ENCODE peak calls at places on chromosome 9, in nine cellular contexts. G is suprapubic skin, H is GM23338, K is transverse colon, R is prostate gland, C is HCT116, A is GM12892, L is upper lobe of left lung, U is HL-60. O is an unnamed sample.

GRCh38 chr9:29697011-29697410 is 2123.7 kb upstream of the C9orf72 start:
- DNase-seq in K (no peak), H (no peak), A (no peak), L (no peak), R (no peak), G (no peak), C (no peak), U (no peak), O (no peak)

GRCh38 chr9:13427587-13427986 is 148.1 kb upstream of the MPDZ start:
- DNase-seq in H (peak), K (no peak), L (no peak), U (no peak), C (no peak), R (peak), A (no peak), G (no peak), O (peak)

GRCh38 chr9:118455781-118456180 is 751.6 kb downstream of the TLR4 start:
- DNase-seq in A (no peak), C (no peak), K (no peak), H (no peak), G (no peak), U (no peak), L (no peak), R (no peak), O (no peak)

GRCh38 chr9:32776201-32776600 is 7.1 kb upstream of the TMEM215 start:
- DNase-seq in K (no peak), G (no peak), R (no peak), H (no peak), C (no peak), L (no peak), A (no peak), U (no peak), O (no peak)

GRCh38 chr9:105142406-105143092 is 101.9 kb upstream of the SLC44A1 start:
- DNase-seq in A (no peak), C (no peak), U (peak), K (no peak), L (no peak), G (no peak), H (no peak), R (no peak), O (no peak)

GRCh38 chr9:81535542-81536241 is 153.7 kb downstream of the TLE1 start:
- DNase-seq in G (no peak), C (no peak), A (no peak), H (no peak), U (no peak), R (no peak), L (no peak), K (no peak), O (no peak)

GRCh38 chr9:12350775-12351174 is 342.4 kb upstream of the TYRP1 start:
- DNase-seq in U (no peak), L (no peak), C (no peak), K (no peak), R (no peak), G (no peak), A (no peak), H (no peak), O (no peak)

GRCh38 chr9:137478613-137479314 is 19.6 kb upstream of the NSMF start:
- DNase-seq in L (peak), U (no peak), A (no peak), K (no peak), G (no peak), C (no peak), R (no peak), H (peak), O (no peak)

GRCh38 chr9:79357620-79358019 is 214.1 kb upstream of the TLE4 start:
- DNase-seq in R (no peak), U (peak), C (no peak), G (no peak), A (no peak), H (no peak), L (no peak), K (peak), O (no peak)

GRCh38 chr9:4946937-4947336 is 38.1 kb upstream of the JAK2 start:
- DNase-seq in L (no peak), G (no peak), U (no peak), H (no peak), A (no peak), R (no peak), C (no peak), K (no peak), O (no peak)

GRCh38 chr9:95018099-95018927 is 291.8 kb downstream of the AOPEP start:
- DNase-seq in G (no peak), K (no peak), U (no peak), C (peak), R (peak), A (no peak), L (no peak), H (peak), O (no peak)

GRCh38 chr9:92808726-92809451 is 44.3 kb upstream of the BICD2 start:
- DNase-seq in G (peak), U (peak), R (peak), H (peak), K (peak), L (peak), C (peak), A (peak), O (peak)

DNA sequence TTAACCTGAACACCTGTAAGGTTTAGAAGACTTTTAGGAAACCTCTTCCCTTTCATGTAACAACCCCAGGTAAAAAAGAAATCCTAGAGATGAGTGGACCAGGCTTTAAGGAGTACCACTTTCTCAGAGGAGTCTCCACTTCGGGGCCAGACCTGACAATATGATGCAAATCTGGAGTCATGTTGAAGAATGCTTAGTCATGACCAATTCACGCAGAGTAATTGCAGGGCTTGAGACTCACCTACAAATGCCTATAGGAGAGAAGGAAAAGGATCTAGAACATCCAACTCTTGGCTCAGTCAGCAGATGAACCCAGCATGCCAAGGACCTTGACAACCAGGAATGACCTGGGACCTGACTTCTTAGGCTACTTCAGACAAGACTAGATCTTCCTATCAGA is 235.4 kb downstream of the DOCK8 start:
- DNase-seq in L (no peak), K (no peak), G (no peak), U (no peak), C (no peak), H (no peak), A (no peak), R (no peak), O (no peak)
- TF ChIP-seq POLR2AphosphoS5 in L (no peak), K (no peak), G (no peak), U (no peak), C (no peak), H (no peak), A (no peak), R (no peak), O (no peak)

GRCh38 chr9:74642376-74642775 is 145.2 kb downstream of the RORB start:
- DNase-seq in R (no peak), K (no peak), C (no peak), G (no peak), H (no peak), U (no peak), A (no peak), L (peak), O (no peak)

GRCh38 chr9:74644015-74644414 is 146.9 kb downstream of the RORB start:
- DNase-seq in H (no peak), C (no peak), A (no peak), L (no peak), R (no peak), G (no peak), K (no peak), U (no peak), O (no peak)

GRCh38 chr9:74643303-74643933 is 146.3 kb downstream of the RORB start:
- DNase-seq in K (no peak), A (no peak), C (no peak), R (no peak), L (no peak), G (no peak), H (no peak), U (no peak), O (no peak)

DNA sequence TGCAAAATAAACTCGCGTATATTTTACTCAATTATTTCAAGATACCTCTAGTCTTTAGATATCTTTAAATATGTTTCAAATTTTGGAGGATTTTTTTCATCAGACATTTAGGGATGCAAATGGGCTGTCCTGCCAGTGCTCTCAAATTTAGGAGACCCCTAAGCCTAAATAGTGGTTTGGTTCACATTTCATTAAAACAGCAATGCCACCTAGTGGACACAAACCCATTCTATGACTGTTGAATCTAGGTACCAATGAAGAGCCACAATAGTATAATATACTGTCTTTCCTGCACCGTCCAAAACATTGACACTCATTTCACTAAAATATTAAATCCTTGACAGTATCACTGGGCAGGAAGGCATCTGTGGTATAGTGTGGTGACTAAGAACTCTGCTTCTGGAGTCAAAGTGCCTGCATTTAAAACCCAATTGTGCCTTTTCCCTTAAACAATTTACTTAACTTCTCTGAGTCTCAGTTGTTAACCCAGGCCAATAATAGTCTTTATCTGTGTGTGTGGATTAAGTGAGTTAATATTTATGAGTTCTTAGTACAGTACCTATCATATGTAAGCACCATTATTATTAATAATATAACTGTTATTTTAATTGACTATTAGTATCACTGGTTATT is 148.0 kb downstream of the RORB start:
- DNase-seq in U (peak), C (peak), L (no peak), A (no peak), R (no peak), K (no peak), H (peak), G (no peak), O (no peak)
- TF ChIP-seq POLR2AphosphoS5 in U (no peak), C (no peak), L (no peak), A (no peak), R (no peak), K (no peak), H (no peak), G (no peak), O (no peak)

GRCh38 chr9:91486699-91487497 is 63.3 kb upstream of the NFIL3 start:
- DNase-seq in L (no peak), A (no peak), G (no peak), H (no peak), R (no peak), K (no peak), U (no peak), C (no peak), O (no peak)
- TF ChIP-seq POLR2AphosphoS5 in L (no peak), A (no peak), G (no peak), H (no peak), R (no peak), K (no peak), U (no peak), C (no peak), O (no peak)

DNA sequence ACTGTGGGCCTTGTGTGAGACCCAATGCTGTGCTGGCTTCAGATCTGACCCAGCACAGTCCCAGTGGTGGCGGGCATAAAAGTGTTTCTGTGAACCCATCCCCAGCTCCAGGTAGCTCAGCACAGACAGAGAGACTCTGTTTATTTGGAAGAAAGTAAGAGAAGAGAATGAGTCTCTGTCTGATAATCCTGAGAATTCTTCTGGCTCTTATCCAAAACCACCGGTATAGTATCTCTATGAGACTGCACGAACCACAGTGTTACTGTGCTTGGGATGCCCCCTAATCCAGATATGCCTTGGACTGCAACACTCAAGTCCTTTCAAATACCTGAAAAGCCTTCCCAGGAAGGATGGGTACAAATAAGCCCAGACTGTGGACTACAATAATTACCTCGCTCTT is 1660.8 kb upstream of the ACO1 start:
- DNase-seq in L (no peak), U (no peak), R (no peak), G (no peak), K (no peak), C (no peak), A (no peak), H (no peak), O (no peak)
- TF ChIP-seq POLR2AphosphoS5 in L (no peak), U (no peak), R (no peak), G (no peak), K (no peak), C (no peak), A (no peak), H (no peak), O (no peak)

GRCh38 chr9:116873441-116873840 is 186.3 kb downstream of the TRIM32 start:
- DNase-seq in C (no peak), G (no peak), U (no peak), H (no peak), L (no peak), R (no peak), A (no peak), K (no peak), O (no peak)
- TF ChIP-seq POLR2AphosphoS5 in C (no peak), G (no peak), U (no peak), H (no peak), L (no peak), R (no peak), A (no peak), K (no peak), O (no peak)

DNA sequence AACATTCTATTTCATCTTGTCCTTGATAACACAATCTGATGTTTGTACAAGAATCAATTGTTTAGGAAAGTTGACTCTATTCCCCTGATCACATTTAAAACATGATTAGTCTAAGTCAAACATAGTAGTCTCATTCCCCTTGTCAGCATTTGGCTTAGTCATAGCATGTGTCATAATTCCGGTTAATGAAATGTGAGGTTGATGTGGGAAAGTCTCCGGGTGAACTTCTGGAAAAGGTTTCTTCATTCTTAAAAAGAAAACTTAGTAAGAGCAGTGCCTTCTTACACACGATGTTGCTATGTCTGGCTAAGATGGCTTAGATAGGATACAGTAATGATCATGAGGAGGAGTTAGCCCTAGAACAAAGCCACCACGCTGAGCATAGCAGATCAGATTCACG is 462.5 kb upstream of the PAPPA start:
- DNase-seq in G (no peak), K (no peak), U (no peak), C (no peak), L (no peak), A (no peak), R (no peak), H (no peak), O (no peak)
- TF ChIP-seq POLR2AphosphoS5 in G (no peak), K (no peak), U (no peak), C (no peak), L (no peak), A (no peak), R (no peak), H (no peak), O (no peak)

GRCh38 chr9:89365532-89365912 is 47.2 kb downstream of the SECISBP2 start:
- DNase-seq in R (no peak), L (no peak), K (no peak), A (no peak), U (no peak), G (no peak), H (no peak), C (no peak), O (no peak)
- TF ChIP-seq POLR2AphosphoS5 in R (no peak), L (no peak), K (no peak), A (no peak), U (no peak), G (no peak), H (no peak), C (no peak), O (no peak)

GRCh38 chr9:120712539-120713031 is 1.7 kb downstream of the MEGF9 start:
- DNase-seq in K (no peak), A (no peak), L (no peak), R (no peak), U (no peak), G (no peak), H (no peak), C (no peak), O (no peak)

GRCh38 chr9:120711354-120711753 is 2.9 kb downstream of the MEGF9 start:
- DNase-seq in G (no peak), K (no peak), A (no peak), H (no peak), U (no peak), L (no peak), R (no peak), C (no peak), O (no peak)

GRCh38 chr9:120711841-120712538 is 2.3 kb downstream of the MEGF9 start:
- DNase-seq in G (no peak), R (no peak), C (no peak), L (no peak), U (peak), H (no peak), A (no peak), K (no peak), O (no peak)

GRCh38 chr9:120708526-120709224 is 5.6 kb downstream of the MEGF9 start:
- DNase-seq in G (no peak), C (no peak), H (no peak), U (no peak), A (no peak), L (no peak), R (no peak), K (no peak), O (no peak)

GRCh38 chr9:120710110-120710981 is 3.9 kb downstream of the MEGF9 start:
- DNase-seq in C (peak), L (no peak), A (no peak), R (peak), U (peak), H (peak), G (no peak), K (no peak), O (no peak)
- TF ChIP-seq POLR2AphosphoS5 in C (peak), L (no peak), A (no peak), R (peak), U (no peak), H (no peak), G (no peak), K (peak), O (no peak)

DNA sequence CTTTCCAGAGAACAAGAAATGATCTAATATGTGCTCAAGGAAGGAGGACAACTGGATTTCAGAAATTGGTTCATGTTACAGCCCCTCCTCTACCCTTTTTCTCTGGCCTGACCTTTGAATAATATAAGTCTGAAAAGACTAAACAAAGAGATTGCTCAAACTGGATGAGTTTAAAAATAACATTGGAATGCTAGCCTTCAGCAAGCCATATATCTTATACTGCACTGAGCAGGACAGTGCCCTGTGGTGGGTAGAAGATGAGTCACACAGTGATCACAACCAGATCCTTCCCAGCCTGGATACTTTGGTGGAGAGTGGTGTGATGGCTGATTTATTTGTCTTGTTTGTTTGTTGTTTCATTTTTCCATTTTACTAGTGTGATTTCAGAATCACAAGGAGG is 13.2 kb downstream of the PALM2AKAP2 start:
- DNase-seq in U (no peak), K (no peak), C (no peak), G (no peak), A (no peak), H (no peak), R (no peak), L (no peak), O (no peak)
- TF ChIP-seq POLR2AphosphoS5 in U (no peak), K (peak), C (no peak), G (no peak), A (no peak), H (no peak), R (no peak), L (no peak), O (no peak)

O was measured in GM12891.